ENCODE peak calls at places on chromosomes 13 and 19, in four cellular contexts. M is activated CD8-positive, alpha-beta T cell treated with anti-CD3 and anti-CD28 coated beads, Interleukin-2, amount 10 ng/mL, durations not matched to agents 7 days and 5 days; U is mucosa of descending colon; A is foreskin fibroblast. H is an unnamed sample.

GRCh38 chr19:5293607-5294089 is 47.0 kb downstream of the PTPRS start:
- DNase-seq in U (no peak), A (peak), M (no peak), H (no peak)

GRCh38 chr19:18419699-18420460 is 682 bp downstream of the SSBP4 start:
- DNase-seq in M (peak), A (peak), U (peak), H (no peak)

GRCh38 chr19:1923319-1923718 is 17.7 kb upstream of the CSNK1G2 start:
- DNase-seq in A (no peak), U (no peak), M (no peak), H (no peak)

GRCh38 chr13:48950507-48950886 is 25.2 kb upstream of the FNDC3A start:
- DNase-seq in A (peak), M (no peak), U (no peak), H (no peak)

GRCh38 chr13:48448963-48449614 is 36.2 kb upstream of the LPAR6 start:
- DNase-seq in U (no peak), M (peak), A (peak), H (no peak)

GRCh38 chr13:112185466-112185865 is 118.5 kb downstream of the SOX1 start:
- DNase-seq in A (no peak), U (no peak), M (no peak), H (no peak)

GRCh38 chr19:39641773-39642172 is 13.9 kb upstream of the LGALS16 start:
- DNase-seq in M (no peak), A (no peak), U (no peak), H (no peak)

GRCh38 chr13:33454844-33455256 is 169.3 kb upstream of the STARD13 start:
- DNase-seq in A (peak), U (no peak), M (no peak), H (no peak)

GRCh38 chr13:92994056-92994455 is 232.6 kb upstream of the GPC6 start:
- DNase-seq in A (peak), U (no peak), M (no peak), H (no peak)

GRCh38 chr13:111856571-111856970 is 210.4 kb upstream of the SOX1 start:
- DNase-seq in U (no peak), A (no peak), M (no peak), H (no peak)

GRCh38 chr19:14370169-14370998 is 10.9 kb upstream of the ADGRE5 start:
- DNase-seq in U (no peak), A (no peak), M (peak), H (no peak)

H was measured in central memory CD8-positive, alpha-beta T cell.